ENCODE peak calls at places on chromosomes 2 and 18, in six cellular contexts. J, T, O, N, G and V are unnamed samples.

GRCh38 chr2:156456616-156457015 is 20.4 kb downstream of the GPD2 start:
- DNase-seq in J (no peak), T (no peak), O (peak; percentile 92), N (no peak), G (no peak), V (no peak)

GRCh38 chr18:6633370-6633769 is 96.1 kb upstream of the ARHGAP28 start:
- DNase-seq in J (no peak), T (no peak), O (no peak), N (no peak), G (no peak), V (no peak)

GRCh38 chr2:9211496-9211895 is 4.9 kb downstream of the ASAP2 start:
- DNase-seq in J (no peak), T (no peak), O (no peak), N (no peak), G (no peak), V (no peak)

GRCh38 chr2:37005118-37005868 is 39.0 kb upstream of the STRN start:
- DNase-seq in J (peak; percentile 15), T (no peak), O (no peak), N (peak; percentile 62), G (peak; percentile 20), V (peak; percentile 18)

GRCh38 chr2:47134386-47135090 is 20.6 kb downstream of the STPG4 start:
- DNase-seq in J (no peak), T (no peak), O (no peak), N (no peak), G (no peak), V (no peak)

GRCh38 chr2:122203523-122203922 is 448.1 kb downstream of the TSN start:
- DNase-seq in J (no peak), T (no peak), O (peak; percentile 90), N (no peak), G (no peak), V (peak; percentile 54)

GRCh38 chr2:171712051-171712450 is 24.8 kb downstream of the DYNC1I2 start:
- DNase-seq in J (no peak), T (no peak), O (peak; percentile 86), N (no peak), G (no peak), V (peak; percentile 43)

GRCh38 chr2:157194844-157195243 is 62.7 kb upstream of the GALNT5 start:
- DNase-seq in J (no peak), T (no peak), O (peak; percentile 62), N (no peak), G (no peak), V (no peak)

GRCh38 chr2:38064805-38065501 is 11.0 kb downstream of the CYP1B1 start:
- DNase-seq in J (no peak), T (no peak), O (no peak), N (no peak), G (no peak), V (no peak)

GRCh38 chr18:57705861-57706590 is 84.4 kb upstream of the NARS1 start:
- DNase-seq in J (no peak), T (no peak), O (no peak), N (no peak), G (no peak), V (no peak)

GRCh38 chr2:192314800-192315481 is 120.2 kb upstream of the TMEFF2 start:
- DNase-seq in J (no peak), T (peak; percentile 51), O (no peak), N (no peak), G (no peak), V (no peak)

GRCh38 chr18:43277164-43277600 is at the start of gene SYT4:
- DNase-seq in J (no peak), T (peak; percentile 76), O (peak; percentile 72), N (no peak), G (no peak), V (peak; percentile 42)

GRCh38 chr18:65737346-65737745 is 13.5 kb upstream of the CDH7 start:
- DNase-seq in J (no peak), T (no peak), O (no peak), N (no peak), G (no peak), V (no peak)

GRCh38 chr2:78351208-78351607 is 674.3 kb upstream of the REG3G start:
- DNase-seq in J (no peak), T (no peak), O (no peak), N (no peak), G (no peak), V (no peak)

GRCh38 chr2:43852196-43852730 is 13.5 kb downstream of the ABCG8 start:
- DNase-seq in J (peak; percentile 5), T (no peak), O (no peak), N (no peak), G (no peak), V (no peak)

GRCh38 chr2:141264848-141265247 is 866.0 kb downstream of the LRP1B start:
- DNase-seq in J (no peak), T (no peak), O (no peak), N (no peak), G (no peak), V (no peak)

GRCh38 chr2:64837925-64838641 is 151.1 kb upstream of the SLC1A4 start:
- DNase-seq in J (no peak), T (peak; percentile 75), O (peak; percentile 71), N (no peak), G (no peak), V (peak; percentile 89)

GRCh38 chr2:64837116-64837704 is 152.0 kb upstream of the SLC1A4 start:
- DNase-seq in J (no peak), T (no peak), O (peak; percentile 77), N (no peak), G (no peak), V (peak; percentile 80)

GRCh38 chr2:64839844-64840243 is 149.4 kb upstream of the SLC1A4 start:
- DNase-seq in J (no peak), T (no peak), O (peak; percentile 21), N (peak; percentile 71), G (no peak), V (no peak)

GRCh38 chr2:64838817-64839216 is 150.4 kb upstream of the SLC1A4 start:
- DNase-seq in J (no peak), T (peak; percentile 90), O (peak; percentile 96), N (peak; percentile 53), G (peak; percentile 71), V (peak; percentile 94)

GRCh38 chr2:64836566-64836965 is 152.6 kb upstream of the SLC1A4 start:
- DNase-seq in J (no peak), T (no peak), O (no peak), N (no peak), G (no peak), V (no peak)
- TF ChIP-seq CTCF in J (no peak), T (no peak), O (no peak), N (no peak), G (no peak), V (no peak)

GRCh38 chr18:11994708-11995444 is 13.6 kb downstream of the IMPA2 start:
- DNase-seq in J (no peak), T (peak; percentile 83), O (peak; percentile 21), N (no peak), G (no peak), V (no peak)

GRCh38 chr18:11996907-11997306 is 15.6 kb downstream of the IMPA2 start:
- DNase-seq in J (no peak), T (peak; percentile 33), O (no peak), N (no peak), G (no peak), V (no peak)

GRCh38 chr18:11996190-11996754 is 15.0 kb downstream of the IMPA2 start:
- DNase-seq in J (no peak), T (peak; percentile 48), O (no peak), N (no peak), G (no peak), V (no peak)

GRCh38 chr18:11994346-11994707 is 13.0 kb downstream of the IMPA2 start:
- DNase-seq in J (no peak), T (peak; percentile 77), O (peak; percentile 30), N (peak; percentile 73), G (no peak), V (peak; percentile 25)

DNA sequence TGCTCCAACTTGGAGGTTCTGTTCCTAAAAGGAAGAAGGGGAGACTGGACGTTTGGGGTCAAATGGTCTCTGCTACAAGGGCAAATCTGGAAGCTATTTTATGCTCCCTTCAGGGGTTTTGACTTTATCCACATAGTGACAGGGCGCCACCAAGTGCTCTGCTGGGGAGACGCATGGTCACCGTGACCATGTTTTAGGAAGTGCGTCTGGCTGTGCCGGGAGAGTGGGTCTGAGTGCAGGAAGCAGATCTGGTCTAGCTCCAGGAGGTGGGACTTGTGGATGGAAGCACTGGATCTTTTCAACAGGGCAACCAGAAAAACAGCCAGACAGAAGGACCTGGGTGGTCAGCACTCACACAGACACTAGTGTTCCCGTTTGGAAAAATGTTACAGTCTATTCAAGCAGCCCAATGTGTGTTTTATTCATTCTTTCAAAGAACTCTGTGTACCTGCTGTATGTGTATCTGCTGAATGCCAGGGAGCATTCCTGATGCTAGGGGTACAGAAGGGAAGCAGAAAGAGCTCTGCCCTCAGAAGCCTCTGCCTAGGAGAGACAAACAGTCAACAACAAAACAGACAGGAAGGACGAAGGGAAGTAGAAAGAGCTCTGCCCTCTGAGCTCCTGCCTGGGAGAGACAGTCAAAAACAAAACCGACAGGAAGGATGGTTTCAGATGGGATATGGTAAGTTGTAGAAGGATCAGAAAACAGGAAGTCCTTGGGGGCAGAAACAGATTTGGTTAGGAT is 14.3 kb downstream of the IMPA2 start:
- DNase-seq in J (peak; percentile 66), T (peak; percentile 88), O (peak; percentile 66), N (peak; percentile 89), G (no peak), V (peak; percentile 54)
- H3K4me1 ChIP-seq in J (peaks cover 4% of the 10 kb centered on the region), T (peaks cover 59% of the 10 kb centered on the region), O (peaks cover 4% of the 10 kb centered on the region), N (no peaks in the 10 kb centered on the region), G (peaks cover 8% of the 10 kb centered on the region), V (peaks cover 14% of the 10 kb centered on the region)

GRCh38 chr18:59055345-59056032 is 84.2 kb upstream of the SEC11C start:
- DNase-seq in J (no peak), T (no peak), O (no peak), N (no peak), G (no peak), V (no peak)
- TF ChIP-seq CTCF in J (no peak), T (peak; percentile 3), O (no peak), N (no peak), G (peak; percentile 7), V (peak; percentile 28)

DNA sequence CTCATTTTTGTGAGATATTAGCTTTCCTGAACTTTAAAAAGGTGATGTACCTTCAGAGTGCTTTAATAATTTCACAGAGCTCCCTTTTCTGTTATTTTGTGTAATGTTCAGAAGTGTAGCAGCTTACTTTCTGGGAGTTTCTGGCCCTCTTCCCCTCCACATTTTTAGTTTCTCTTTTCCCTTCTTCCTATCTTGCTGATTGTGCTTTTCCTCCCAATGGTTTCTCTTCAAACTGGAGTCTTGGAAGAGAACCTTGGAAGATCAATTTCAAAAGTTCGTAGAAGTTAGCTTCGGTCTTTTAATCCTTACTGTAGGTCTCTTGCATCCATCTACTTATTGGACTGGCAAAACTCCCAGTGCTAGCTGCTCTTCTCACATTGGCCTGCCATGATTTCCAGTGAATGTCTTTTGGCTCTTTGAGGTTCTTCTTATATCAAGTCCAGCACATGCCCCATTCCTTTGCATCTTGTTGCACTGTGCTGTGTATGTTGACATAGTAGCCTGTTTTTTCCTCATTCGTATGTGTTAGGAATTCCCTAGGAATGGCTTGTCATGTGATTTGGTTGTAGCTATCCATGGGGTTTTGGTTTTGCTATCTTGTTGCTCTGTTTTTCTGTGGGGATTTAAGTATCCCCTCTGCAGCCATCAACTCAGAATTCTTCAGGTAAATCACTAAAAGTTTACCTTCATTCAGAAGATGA is 7.8 kb downstream of the CCNT2 start:
- DNase-seq in J (no peak), T (no peak), O (peak; percentile 7), N (no peak), G (no peak), V (no peak)
- H3K4me1 ChIP-seq in J (no peaks in the 10 kb centered on the region), T (peaks cover 4% of the 10 kb centered on the region), O (peaks cover 7% of the 10 kb centered on the region), N (no peaks in the 10 kb centered on the region), G (peaks cover 12% of the 10 kb centered on the region), V (peaks cover 8% of the 10 kb centered on the region)

GRCh38 chr2:111701798-111702118 is 182.2 kb downstream of the ANAPC1 start:
- DNase-seq in J (no peak), T (no peak), O (no peak), N (no peak), G (no peak), V (no peak)
- TF ChIP-seq CTCF in J (no peak), T (no peak), O (no peak), N (no peak), G (no peak), V (no peak)